ENCODE peak calls at places on chromosomes 12 and 14, in seven cellular contexts. One of them, this sample, is unnamed.

GRCh38 chr12:2593045-2593444 is 201.7 kb upstream of the FKBP4 start:
- DNase-seq in cardiac muscle cell: no peak
- DNase-seq in H9: no peak
- DNase-seq in SJSA1: no peak
- DNase-seq in fibroblast of lung: no peak
- DNase-seq in ovary: no peak
- DNase-seq in substantia nigra: no peak
- DNase-seq in this sample: no peak

GRCh38 chr14:105091335-105092123 is 26.3 kb upstream of the GPR132 start:
- DNase-seq in cardiac muscle cell: peak
- DNase-seq in H9: peak
- DNase-seq in SJSA1: peak
- DNase-seq in fibroblast of lung: peak
- DNase-seq in ovary: peak
- DNase-seq in substantia nigra: no peak
- DNase-seq in this sample: no peak

GRCh38 chr12:24378548-24379011 is 429.1 kb upstream of the SOX5 start:
- DNase-seq in cardiac muscle cell: no peak
- DNase-seq in H9: no peak
- DNase-seq in SJSA1: peak
- DNase-seq in fibroblast of lung: peak
- DNase-seq in ovary: no peak
- DNase-seq in substantia nigra: no peak
- DNase-seq in this sample: no peak

GRCh38 chr14:105935384-105935783 is 409.0 kb downstream of the TMEM121 start:
- DNase-seq in cardiac muscle cell: no peak
- DNase-seq in H9: peak
- DNase-seq in SJSA1: no peak
- DNase-seq in fibroblast of lung: no peak
- DNase-seq in ovary: no peak
- DNase-seq in substantia nigra: no peak
- DNase-seq in this sample: no peak

GRCh38 chr14:74963705-74964271 is 8.4 kb upstream of the PGF start:
- DNase-seq in cardiac muscle cell: peak
- DNase-seq in H9: no peak
- DNase-seq in SJSA1: no peak
- DNase-seq in fibroblast of lung: peak
- DNase-seq in ovary: no peak
- DNase-seq in substantia nigra: no peak
- DNase-seq in this sample: no peak

GRCh38 chr12:27841392-27841882 is 61.4 kb upstream of the MANSC4 start:
- DNase-seq in cardiac muscle cell: peak
- DNase-seq in H9: no peak
- DNase-seq in SJSA1: no peak
- DNase-seq in fibroblast of lung: peak
- DNase-seq in ovary: no peak
- DNase-seq in substantia nigra: no peak
- DNase-seq in this sample: no peak

GRCh38 chr12:26125451-26126339 is 858 bp upstream of the BHLHE41 start:
- DNase-seq in cardiac muscle cell: peak
- DNase-seq in H9: peak
- DNase-seq in SJSA1: peak
- DNase-seq in fibroblast of lung: peak
- DNase-seq in ovary: peak
- DNase-seq in substantia nigra: peak
- DNase-seq in this sample: peak

GRCh38 chr14:24440606-24441399 is 1.8 kb downstream of the SDR39U1 start:
- DNase-seq in cardiac muscle cell: no peak
- DNase-seq in H9: no peak
- DNase-seq in SJSA1: no peak
- DNase-seq in fibroblast of lung: no peak
- DNase-seq in ovary: no peak
- DNase-seq in substantia nigra: no peak
- DNase-seq in this sample: no peak

GRCh38 chr12:77160931-77161330 is 95.6 kb upstream of the E2F7 start:
- DNase-seq in cardiac muscle cell: no peak
- DNase-seq in H9: no peak
- DNase-seq in SJSA1: no peak
- DNase-seq in fibroblast of lung: peak
- DNase-seq in ovary: no peak
- DNase-seq in substantia nigra: no peak
- DNase-seq in this sample: no peak

GRCh38 chr12:120013659-120014380 is 24.8 kb downstream of the BICDL1 start:
- DNase-seq in cardiac muscle cell: no peak
- DNase-seq in H9: no peak
- DNase-seq in SJSA1: no peak
- DNase-seq in fibroblast of lung: no peak
- DNase-seq in ovary: no peak
- DNase-seq in substantia nigra: no peak
- DNase-seq in this sample: no peak

GRCh38 chr14:89443002-89443660 is 26.1 kb upstream of the FOXN3 start:
- DNase-seq in cardiac muscle cell: no peak
- DNase-seq in H9: no peak
- DNase-seq in SJSA1: peak
- DNase-seq in fibroblast of lung: peak
- DNase-seq in ovary: no peak
- DNase-seq in substantia nigra: no peak
- DNase-seq in this sample: no peak

GRCh38 chr12:56098592-56098991 is 5.8 kb upstream of the PA2G4 start:
- DNase-seq in cardiac muscle cell: no peak
- DNase-seq in H9: no peak
- DNase-seq in SJSA1: no peak
- DNase-seq in fibroblast of lung: no peak
- DNase-seq in ovary: no peak
- DNase-seq in substantia nigra: no peak
- DNase-seq in this sample: no peak

GRCh38 chr14:101410126-101410525 is 151.2 kb upstream of the DIO3 start:
- DNase-seq in cardiac muscle cell: no peak
- DNase-seq in H9: no peak
- DNase-seq in SJSA1: no peak
- DNase-seq in fibroblast of lung: no peak
- DNase-seq in ovary: no peak
- DNase-seq in substantia nigra: no peak
- DNase-seq in this sample: no peak

GRCh38 chr12:47820631-47821345 is 1.1 kb upstream of the HDAC7 start:
- DNase-seq in cardiac muscle cell: peak
- DNase-seq in H9: peak
- DNase-seq in SJSA1: peak
- DNase-seq in fibroblast of lung: peak
- DNase-seq in ovary: peak
- DNase-seq in substantia nigra: no peak
- DNase-seq in this sample: no peak

GRCh38 chr12:8742501-8742900 is 44.7 kb downstream of the RIMKLB start:
- DNase-seq in cardiac muscle cell: peak
- DNase-seq in H9: no peak
- DNase-seq in SJSA1: no peak
- DNase-seq in fibroblast of lung: peak
- DNase-seq in ovary: no peak
- DNase-seq in substantia nigra: no peak
- DNase-seq in this sample: no peak

GRCh38 chr14:35353409-35354172 is 51.0 kb downstream of the NFKBIA start:
- DNase-seq in cardiac muscle cell: no peak
- DNase-seq in H9: no peak
- DNase-seq in SJSA1: no peak
- DNase-seq in fibroblast of lung: no peak
- DNase-seq in ovary: no peak
- DNase-seq in substantia nigra: no peak
- DNase-seq in this sample: no peak

DNA sequence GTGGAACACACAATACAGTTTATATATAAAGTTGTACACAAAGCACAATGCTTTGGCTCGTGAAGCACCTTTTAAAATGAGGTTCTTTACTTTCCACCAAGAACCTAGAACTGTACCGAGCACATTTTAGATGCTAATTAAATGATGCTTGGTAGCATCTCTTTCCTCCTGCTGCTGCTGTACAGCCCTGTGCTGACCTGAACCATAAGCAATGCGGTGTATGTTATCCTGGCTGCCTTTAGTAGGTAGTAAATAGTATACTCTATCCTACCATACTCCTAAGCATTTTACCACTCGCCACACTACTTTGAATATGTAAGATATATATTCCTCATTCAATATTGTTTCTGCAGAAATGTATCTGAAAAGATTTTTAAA is 2.9 kb upstream of the RNASE8 start:
- DNase-seq in cardiac muscle cell: no peak
- DNase-seq in H9: no peak
- DNase-seq in SJSA1: no peak
- DNase-seq in fibroblast of lung: no peak
- DNase-seq in ovary: no peak
- DNase-seq in substantia nigra: no peak
- DNase-seq in this sample: no peak
- H3K27ac ChIP-seq in cardiac muscle cell: no peak
- H3K27ac ChIP-seq in H9: no peak
- H3K27ac ChIP-seq in SJSA1: no peak
- H3K27ac ChIP-seq in fibroblast of lung: no peak
- H3K27ac ChIP-seq in ovary: no peak
- H3K27ac ChIP-seq in substantia nigra: no peak
- H3K27ac ChIP-seq in this sample: no peak

GRCh38 chr12:29427964-29428363 is 47.0 kb upstream of the ERGIC2 start:
- DNase-seq in cardiac muscle cell: peak
- DNase-seq in H9: no peak
- DNase-seq in SJSA1: no peak
- DNase-seq in fibroblast of lung: no peak
- DNase-seq in ovary: no peak
- DNase-seq in substantia nigra: no peak
- DNase-seq in this sample: no peak

GRCh38 chr12:29428630-29429029 is 47.7 kb upstream of the ERGIC2 start:
- DNase-seq in cardiac muscle cell: peak
- DNase-seq in H9: no peak
- DNase-seq in SJSA1: no peak
- DNase-seq in fibroblast of lung: peak
- DNase-seq in ovary: no peak
- DNase-seq in substantia nigra: no peak
- DNase-seq in this sample: no peak

GRCh38 chr12:29429999-29430698 is 49.2 kb upstream of the ERGIC2 start:
- DNase-seq in cardiac muscle cell: no peak
- DNase-seq in H9: no peak
- DNase-seq in SJSA1: no peak
- DNase-seq in fibroblast of lung: no peak
- DNase-seq in ovary: no peak
- DNase-seq in substantia nigra: no peak
- DNase-seq in this sample: no peak

GRCh38 chr12:29425722-29426121 is 44.8 kb upstream of the ERGIC2 start:
- DNase-seq in cardiac muscle cell: no peak
- DNase-seq in H9: no peak
- DNase-seq in SJSA1: no peak
- DNase-seq in fibroblast of lung: no peak
- DNase-seq in ovary: no peak
- DNase-seq in substantia nigra: no peak
- DNase-seq in this sample: no peak

GRCh38 chr12:29426516-29426915 is 45.5 kb upstream of the ERGIC2 start:
- DNase-seq in cardiac muscle cell: no peak
- DNase-seq in H9: no peak
- DNase-seq in SJSA1: no peak
- DNase-seq in fibroblast of lung: no peak
- DNase-seq in ovary: no peak
- DNase-seq in substantia nigra: no peak
- DNase-seq in this sample: no peak
- H3K27ac ChIP-seq in cardiac muscle cell: no peak
- H3K27ac ChIP-seq in H9: no peak
- H3K27ac ChIP-seq in SJSA1: no peak
- H3K27ac ChIP-seq in fibroblast of lung: no peak
- H3K27ac ChIP-seq in ovary: no peak
- H3K27ac ChIP-seq in substantia nigra: no peak
- H3K27ac ChIP-seq in this sample: no peak

GRCh38 chr12:69470189-69471094 is at the start of gene FRS2:
- DNase-seq in cardiac muscle cell: peak
- DNase-seq in H9: peak
- DNase-seq in SJSA1: peak
- DNase-seq in fibroblast of lung: peak
- DNase-seq in ovary: peak
- DNase-seq in substantia nigra: peak
- DNase-seq in this sample: peak

GRCh38 chr12:69469854-69470188 is 367 bp upstream of the FRS2 start:
- DNase-seq in cardiac muscle cell: no peak
- DNase-seq in H9: no peak
- DNase-seq in SJSA1: no peak
- DNase-seq in fibroblast of lung: no peak
- DNase-seq in ovary: no peak
- DNase-seq in substantia nigra: no peak
- DNase-seq in this sample: no peak

GRCh38 chr12:69467400-69467799 is 2.8 kb upstream of the FRS2 start:
- DNase-seq in cardiac muscle cell: no peak
- DNase-seq in H9: no peak
- DNase-seq in SJSA1: no peak
- DNase-seq in fibroblast of lung: peak
- DNase-seq in ovary: no peak
- DNase-seq in substantia nigra: no peak
- DNase-seq in this sample: no peak

GRCh38 chr12:69466867-69467266 is 3.3 kb upstream of the FRS2 start:
- DNase-seq in cardiac muscle cell: no peak
- DNase-seq in H9: no peak
- DNase-seq in SJSA1: no peak
- DNase-seq in fibroblast of lung: no peak
- DNase-seq in ovary: no peak
- DNase-seq in substantia nigra: no peak
- DNase-seq in this sample: no peak

GRCh38 chr12:69468237-69469026 is 1.8 kb upstream of the FRS2 start:
- DNase-seq in cardiac muscle cell: peak
- DNase-seq in H9: no peak
- DNase-seq in SJSA1: no peak
- DNase-seq in fibroblast of lung: peak
- DNase-seq in ovary: no peak
- DNase-seq in substantia nigra: no peak
- DNase-seq in this sample: no peak
- H3K27ac ChIP-seq in cardiac muscle cell: no peak
- H3K27ac ChIP-seq in H9: no peak
- H3K27ac ChIP-seq in SJSA1: no peak
- H3K27ac ChIP-seq in fibroblast of lung: no peak
- H3K27ac ChIP-seq in ovary: no peak
- H3K27ac ChIP-seq in substantia nigra: no peak
- H3K27ac ChIP-seq in this sample: no peak

GRCh38 chr14:65252471-65253255 is 150.3 kb upstream of the MAX start:
- DNase-seq in cardiac muscle cell: no peak
- DNase-seq in H9: no peak
- DNase-seq in SJSA1: no peak
- DNase-seq in fibroblast of lung: peak
- DNase-seq in ovary: no peak
- DNase-seq in substantia nigra: no peak
- DNase-seq in this sample: no peak
- H3K27ac ChIP-seq in cardiac muscle cell: no peak
- H3K27ac ChIP-seq in H9: no peak
- H3K27ac ChIP-seq in SJSA1: no peak
- H3K27ac ChIP-seq in fibroblast of lung: no peak
- H3K27ac ChIP-seq in ovary: no peak
- H3K27ac ChIP-seq in substantia nigra: no peak
- H3K27ac ChIP-seq in this sample: no peak

GRCh38 chr14:65357091-65357490 is 55.4 kb upstream of the FUT8 start:
- DNase-seq in cardiac muscle cell: no peak
- DNase-seq in H9: no peak
- DNase-seq in SJSA1: no peak
- DNase-seq in fibroblast of lung: peak
- DNase-seq in ovary: no peak
- DNase-seq in substantia nigra: no peak
- DNase-seq in this sample: no peak
- H3K27ac ChIP-seq in cardiac muscle cell: no peak
- H3K27ac ChIP-seq in H9: no peak
- H3K27ac ChIP-seq in SJSA1: no peak
- H3K27ac ChIP-seq in fibroblast of lung: no peak
- H3K27ac ChIP-seq in ovary: no peak
- H3K27ac ChIP-seq in substantia nigra: peak
- H3K27ac ChIP-seq in this sample: no peak